ENCODE peak calls at places on chromosomes 4 and X, in four cellular contexts. Q, L, D and E are unnamed samples.

GRCh38 chr4:79472693-79473552 is 64.9 kb upstream of the GK2 start:
- DNase-seq in D (no peak), L (no peak), Q (no peak), E (no peak)

GRCh38 chr4:187209921-187210613 is 486.4 kb upstream of the FAT1 start:
- DNase-seq in D (peak; percentile 88), L (peak; percentile 98), Q (no peak), E (no peak)

GRCh38 chrX:108437789-108438623 is at the start of gene COL4A6:
- DNase-seq in Q (no peak), D (no peak), L (no peak), E (no peak)

GRCh38 chr4:1516881-1517480 is 110.7 kb upstream of the NKX1-1 start:
- DNase-seq in L (no peak), D (no peak), Q (no peak), E (no peak)

GRCh38 chr4:70591955-70592582 is at the start of gene AMBN:
- DNase-seq in Q (no peak), L (no peak), D (no peak), E (no peak)

GRCh38 chr4:83212041-83212851 is 72.4 kb downstream of the COQ2 start:
- DNase-seq in Q (no peak), D (no peak), L (no peak), E (no peak)

GRCh38 chr4:144336633-144337032 is 196.1 kb upstream of the GYPA start:
- DNase-seq in Q (no peak), D (no peak), L (no peak), E (no peak)

GRCh38 chrX:99353412-99353811 is 1056.7 kb downstream of the PCDH19 start:
- DNase-seq in Q (no peak), L (no peak), D (no peak), E (no peak)

GRCh38 chr4:109547394-109547793 is 12.7 kb upstream of the MCUB start:
- DNase-seq in Q (no peak), D (no peak), L (no peak), E (no peak)

GRCh38 chr4:48913346-48913745 is 6.8 kb upstream of the OCIAD2 start:
- DNase-seq in D (peak; percentile 93), L (peak; percentile 67), Q (no peak), E (no peak)

GRCh38 chrX:95156566-95156965 is 1482.6 kb downstream of the FAM133A start:
- DNase-seq in Q (no peak), D (no peak), L (no peak), E (no peak)

GRCh38 chr4:7474320-7474719 is 39.6 kb upstream of the PSAPL1 start:
- DNase-seq in D (no peak), L (no peak), Q (no peak), E (no peak)

GRCh38 chr4:108006361-108006760 is 16.7 kb downstream of the HADH start:
- DNase-seq in D (no peak), Q (no peak), L (no peak), E (no peak)

GRCh38 chr4:16843831-16844508 is 54.5 kb downstream of the LDB2 start:
- DNase-seq in Q (no peak), L (peak; percentile 61), D (peak; percentile 75), E (no peak)

GRCh38 chrX:18652636-18653035 is 19.3 kb downstream of the RS1 start:
- DNase-seq in L (no peak), D (no peak), Q (no peak), E (no peak)

GRCh38 chr4:86845593-86845992 is 3.6 kb downstream of the SLC10A6 start:
- DNase-seq in D (no peak), Q (no peak), L (no peak), E (no peak)

GRCh38 chr4:537436-538264 is 38.4 kb downstream of the TMEM271 start:
- DNase-seq in Q (no peak), D (no peak), L (no peak), E (no peak)

GRCh38 chr4:145891958-145892357 is 46.7 kb downstream of the ZNF827 start:
- DNase-seq in D (no peak), L (no peak), Q (no peak), E (no peak)

GRCh38 chr4:80136238-80136637 is 61.1 kb upstream of the PRDM8 start:
- DNase-seq in Q (no peak), D (no peak), L (no peak), E (no peak)